ENCODE peak calls at places on chromosomes 3 and 15, in nine cellular contexts. J, N, X, A, F, P, G, Y and K are unnamed samples.

GRCh38 chr3:30162579-30162978 is 443.8 kb upstream of the TGFBR2 start:
- DNase-seq in J (no peak), N (no peak), X (no peak), A (peak), F (no peak), P (no peak), G (no peak), Y (no peak), K (peak)

GRCh38 chr3:40971191-40972168 is 227.8 kb upstream of the CTNNB1 start:
- DNase-seq in J (peak), N (no peak), X (peak), A (peak), F (no peak), P (peak), G (peak), Y (peak), K (peak)

GRCh38 chr15:91067026-91067425 is 33.0 kb upstream of the SV2B start:
- DNase-seq in J (no peak), N (no peak), X (no peak), A (no peak), F (no peak), P (no peak), G (no peak), Y (no peak), K (no peak)

GRCh38 chr3:24237971-24238767 is 256.5 kb downstream of the THRB start:
- DNase-seq in J (no peak), N (no peak), X (no peak), A (peak), F (no peak), P (no peak), G (peak), Y (peak), K (peak)

GRCh38 chr15:90322531-90322930 is 29.6 kb upstream of the ZNF774 start:
- DNase-seq in J (peak), N (no peak), X (peak), A (no peak), F (no peak), P (no peak), G (no peak), Y (no peak), K (no peak)

GRCh38 chr15:100194955-100195354 is 146.8 kb downstream of the ADAMTS17 start:
- DNase-seq in J (no peak), N (no peak), X (no peak), A (no peak), F (no peak), P (no peak), G (no peak), Y (no peak), K (no peak)

GRCh38 chr15:36373549-36373948 is 205.9 kb upstream of the CDIN1 start:
- DNase-seq in J (no peak), N (no peak), X (no peak), A (peak), F (no peak), P (no peak), G (no peak), Y (no peak), K (no peak)

GRCh38 chr15:92580021-92580420 is 75.6 kb downstream of the FAM174B start:
- DNase-seq in J (peak), N (no peak), X (peak), A (no peak), F (no peak), P (no peak), G (peak), Y (no peak), K (no peak)

GRCh38 chr3:38644016-38644661 is 5.3 kb downstream of the SCN5A start:
- DNase-seq in J (no peak), N (no peak), X (peak), A (no peak), F (no peak), P (no peak), G (peak), Y (no peak), K (no peak)

GRCh38 chr3:65545429-65545828 is 493.3 kb downstream of the MAGI1 start:
- DNase-seq in J (no peak), N (no peak), X (no peak), A (no peak), F (no peak), P (no peak), G (no peak), Y (no peak), K (peak)

GRCh38 chr15:42118650-42119531 is 24.5 kb upstream of the PLA2G4D start:
- DNase-seq in J (no peak), N (no peak), X (no peak), A (no peak), F (no peak), P (no peak), G (no peak), Y (no peak), K (no peak)

GRCh38 chr3:20022954-20023644 is 11.0 kb upstream of the PP2D1 start:
- DNase-seq in J (no peak), N (no peak), X (no peak), A (no peak), F (no peak), P (no peak), G (no peak), Y (no peak), K (no peak)

GRCh38 chr3:58524326-58524888 is 12.6 kb downstream of the ACOX2 start:
- DNase-seq in J (no peak), N (no peak), X (peak), A (no peak), F (no peak), P (no peak), G (no peak), Y (no peak), K (no peak)

GRCh38 chr15:57375827-57376694 is at the start of gene CGNL1:
- DNase-seq in J (peak), N (no peak), X (no peak), A (no peak), F (no peak), P (peak), G (peak), Y (peak), K (no peak)

GRCh38 chr3:100766069-100766468 is 56.8 kb downstream of the TFG start:
- DNase-seq in J (no peak), N (no peak), X (no peak), A (no peak), F (no peak), P (no peak), G (no peak), Y (no peak), K (no peak)

GRCh38 chr3:47910777-47911440 is 105.3 kb downstream of the MAP4 start:
- DNase-seq in J (no peak), N (no peak), X (no peak), A (peak), F (no peak), P (no peak), G (no peak), Y (peak), K (peak)

GRCh38 chr15:48641416-48641815 is 4.1 kb downstream of the FBN1 start:
- DNase-seq in J (no peak), N (no peak), X (no peak), A (peak), F (no peak), P (no peak), G (no peak), Y (no peak), K (no peak)

GRCh38 chr3:190217081-190217480 is 96.4 kb upstream of the P3H2 start:
- DNase-seq in J (no peak), N (no peak), X (no peak), A (peak), F (no peak), P (no peak), G (no peak), Y (no peak), K (peak)

GRCh38 chr3:134143828-134144390 is 106.8 kb downstream of the RYK start:
- DNase-seq in J (no peak), N (no peak), X (no peak), A (no peak), F (no peak), P (no peak), G (no peak), Y (no peak), K (no peak)

GRCh38 chr3:153209596-153209995 is 47.6 kb downstream of the RAP2B start:
- DNase-seq in J (peak), N (no peak), X (no peak), A (peak), F (no peak), P (peak), G (peak), Y (peak), K (peak)

GRCh38 chr3:45795509-45795881 is 841 bp downstream of the SLC6A20 start:
- DNase-seq in J (no peak), N (no peak), X (no peak), A (peak), F (no peak), P (no peak), G (no peak), Y (no peak), K (no peak)

GRCh38 chr3:44596631-44597030 is 11.9 kb downstream of the ZNF660 start:
- DNase-seq in J (no peak), N (no peak), X (no peak), A (no peak), F (no peak), P (no peak), G (no peak), Y (no peak), K (peak)

GRCh38 chr3:42159706-42160472 is 68.7 kb downstream of the TRAK1 start:
- DNase-seq in J (no peak), N (no peak), X (no peak), A (no peak), F (peak), P (peak), G (peak), Y (peak), K (peak)

GRCh38 chr3:43497405-43497804 is 124.4 kb downstream of the ANO10 start:
- DNase-seq in J (no peak), N (no peak), X (no peak), A (peak), F (no peak), P (no peak), G (no peak), Y (no peak), K (no peak)

GRCh38 chr3:71978150-71978721 is 193.3 kb upstream of the PROK2 start:
- DNase-seq in J (no peak), N (no peak), X (no peak), A (no peak), F (no peak), P (no peak), G (no peak), Y (no peak), K (no peak)

GRCh38 chr3:56917740-56918568 is 116.2 kb upstream of the ARHGEF3 start:
- DNase-seq in J (no peak), N (no peak), X (no peak), A (no peak), F (no peak), P (no peak), G (no peak), Y (no peak), K (no peak)

GRCh38 chr3:62602987-62603386 is 229.6 kb upstream of the FEZF2 start:
- DNase-seq in J (no peak), N (no peak), X (no peak), A (no peak), F (no peak), P (no peak), G (no peak), Y (no peak), K (peak)
- H3K4me3 ChIP-seq in J (no peak), N (no peak), X (no peak), A (no peak), F (no peak), P (no peak), G (no peak), Y (no peak), K (no peak)

DNA sequence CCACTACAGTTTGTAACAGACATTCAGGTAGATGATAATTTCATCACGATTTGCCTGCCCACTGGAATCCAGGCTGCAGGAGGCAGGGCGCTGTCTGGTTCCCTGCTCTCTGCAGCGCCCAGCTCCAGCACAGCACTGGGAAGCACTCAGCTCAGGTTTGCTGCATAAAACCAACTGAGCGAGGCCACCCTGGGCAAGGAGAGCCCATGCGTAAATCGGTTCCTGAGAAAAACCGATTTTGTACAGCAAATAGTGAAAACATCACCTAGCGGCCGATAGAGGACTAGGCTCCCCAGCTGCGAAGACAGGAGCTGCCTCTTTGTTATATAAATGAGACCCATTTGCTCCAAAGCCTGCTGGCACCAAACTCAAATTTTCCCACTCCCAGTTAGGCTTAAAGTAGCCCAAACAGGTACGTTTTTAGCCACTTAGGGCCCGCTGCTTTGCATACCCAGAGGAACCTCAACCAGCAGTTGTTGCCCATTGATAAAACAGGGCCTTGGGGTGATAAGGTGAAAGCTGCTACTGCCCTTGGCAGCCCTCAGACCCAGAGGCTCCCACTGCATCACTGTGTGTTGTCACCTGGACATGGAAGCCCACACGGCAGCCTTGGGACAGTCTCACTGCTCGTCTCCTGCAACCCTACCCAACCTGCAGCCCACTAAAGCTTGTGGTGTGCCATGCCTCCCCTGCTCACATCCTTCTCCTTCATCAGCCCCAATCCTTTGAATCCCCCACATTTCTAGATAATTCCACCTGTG is 47.5 kb downstream of the ALDH1L1 start:
- DNase-seq in J (peak), N (peak), X (no peak), A (no peak), F (no peak), P (peak), G (peak), Y (no peak), K (no peak)
- TF ChIP-seq CTCF in J (no peak), N (no peak), X (no peak), A (peak), F (no peak), P (no peak), G (no peak), Y (no peak), K (peak)

DNA sequence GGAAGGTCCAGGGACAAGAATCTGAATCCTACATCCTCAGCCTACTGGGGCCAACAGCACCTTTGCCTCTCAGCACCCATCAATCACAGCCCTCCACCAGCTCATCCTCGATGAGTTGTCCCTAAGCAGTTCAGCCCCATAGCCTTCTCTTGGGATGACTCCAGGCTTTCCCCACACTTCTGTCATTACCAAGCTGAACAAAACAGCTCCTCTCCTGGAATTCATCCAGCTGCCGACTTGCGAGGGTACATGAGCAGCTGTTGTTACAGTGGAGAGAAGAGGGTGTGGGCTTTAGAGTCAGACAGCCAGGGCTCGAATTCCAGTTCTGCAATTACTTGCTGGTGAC is 69.0 kb upstream of the THBS1 start:
- DNase-seq in J (no peak), N (no peak), X (no peak), A (peak), F (no peak), P (no peak), G (no peak), Y (no peak), K (peak)
- H3K4me3 ChIP-seq in J (no peak), N (no peak), X (no peak), A (no peak), F (no peak), P (no peak), G (no peak), Y (no peak), K (no peak)

DNA sequence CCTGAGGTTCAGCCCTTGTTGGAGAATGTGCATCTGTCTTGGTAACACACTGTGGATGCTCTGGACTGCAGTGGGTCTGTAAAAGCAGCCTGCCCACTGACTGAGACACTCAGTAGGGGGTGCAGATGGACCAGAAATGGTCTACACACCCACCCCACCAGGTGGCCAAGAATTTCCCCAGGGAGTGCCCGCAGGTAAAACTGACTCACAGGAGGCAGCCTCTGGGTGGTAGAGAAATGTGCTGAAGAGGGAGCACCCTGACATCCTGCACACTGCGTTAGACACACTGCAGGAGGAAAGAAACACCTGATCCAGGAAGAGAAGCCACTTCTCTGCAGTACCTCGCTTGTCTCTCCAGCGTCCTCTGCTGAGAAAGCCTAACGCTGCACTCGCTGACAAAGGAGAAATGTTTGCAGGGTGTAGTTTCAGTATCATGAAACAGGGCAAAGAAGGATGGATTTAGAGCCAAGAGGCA is 109.5 kb upstream of the ABHD17C start:
- DNase-seq in J (no peak), N (no peak), X (no peak), A (no peak), F (no peak), P (no peak), G (no peak), Y (peak), K (no peak)
- TF ChIP-seq CTCF in J (no peak), N (no peak), X (no peak), A (peak), F (no peak), P (no peak), G (no peak), Y (peak), K (no peak)

GRCh38 chr3:195125646-195126045 is 145.3 kb downstream of the XXYLT1 start:
- DNase-seq in J (no peak), N (no peak), X (no peak), A (no peak), F (no peak), P (no peak), G (no peak), Y (no peak), K (no peak)
- H3K4me3 ChIP-seq in J (no peak), N (no peak), X (no peak), A (no peak), F (no peak), P (no peak), G (no peak), Y (no peak), K (no peak)